ENCODE peak calls at places on chromosomes 6 and 20, in four cellular contexts. One of them, this sample, is unnamed.
A peak's percentile ranks its signal among the peaks of the same experiment; 100 is the strongest.

GRCh38 chr20:35005463-35005961 is 49.8 kb downstream of the MYH7B start:
- DNase-seq in HCT116: no peak
- DNase-seq in K562: no peak
- DNase-seq in H1: no peak
- DNase-seq in this sample: no peak

GRCh38 chr6:157471895-157472686 is 91.1 kb downstream of the ZDHHC14 start:
- DNase-seq in HCT116: no peak
- DNase-seq in H1: no peak
- DNase-seq in K562: no peak
- DNase-seq in this sample: no peak

GRCh38 chr6:116229287-116229913 is 24.5 kb downstream of the TSPYL4 start:
- DNase-seq in HCT116: peak; percentile 31
- DNase-seq in H1: peak; percentile 98
- DNase-seq in K562: peak; percentile 53
- DNase-seq in this sample: no peak

GRCh38 chr6:22917344-22917743 is 348.0 kb downstream of the HDGFL1 start:
- DNase-seq in HCT116: no peak
- DNase-seq in K562: no peak
- DNase-seq in H1: no peak
- DNase-seq in this sample: no peak

GRCh38 chr6:9225441-9225871 is 790.1 kb upstream of the SLC35B3 start:
- DNase-seq in K562: no peak
- DNase-seq in HCT116: no peak
- DNase-seq in H1: no peak
- DNase-seq in this sample: no peak

GRCh38 chr6:135418040-135418439 is 79.5 kb downstream of the AHI1 start:
- DNase-seq in K562: no peak
- DNase-seq in HCT116: no peak
- DNase-seq in H1: no peak
- DNase-seq in this sample: no peak

GRCh38 chr6:71239694-71240093 is 48.9 kb upstream of the OGFRL1 start:
- DNase-seq in K562: no peak
- DNase-seq in H1: no peak
- DNase-seq in HCT116: no peak
- DNase-seq in this sample: no peak

GRCh38 chr20:57294558-57294957 is 28.1 kb upstream of the BMP7 start:
- DNase-seq in H1: no peak
- DNase-seq in K562: no peak
- DNase-seq in HCT116: no peak
- DNase-seq in this sample: peak; percentile 19

GRCh38 chr20:49850463-49851233 is 38.0 kb downstream of the SLC9A8 start:
- DNase-seq in K562: no peak
- DNase-seq in HCT116: no peak
- DNase-seq in H1: no peak
- DNase-seq in this sample: no peak

GRCh38 chr20:1619861-1620444 is at the start of gene SIRPB1:
- DNase-seq in H1: no peak
- DNase-seq in HCT116: no peak
- DNase-seq in K562: no peak
- DNase-seq in this sample: peak; percentile 0

GRCh38 chr20:55782861-55783260 is 222.5 kb downstream of the CBLN4 start:
- DNase-seq in K562: no peak
- DNase-seq in HCT116: no peak
- DNase-seq in H1: no peak
- DNase-seq in this sample: no peak

GRCh38 chr6:130162421-130162820 is 60.3 kb downstream of the SAMD3 start:
- DNase-seq in K562: no peak
- DNase-seq in H1: no peak
- DNase-seq in HCT116: no peak
- DNase-seq in this sample: no peak

GRCh38 chr6:121437861-121438651 is 2.6 kb downstream of the GJA1 start:
- DNase-seq in HCT116: no peak
- DNase-seq in H1: no peak
- DNase-seq in K562: no peak
- DNase-seq in this sample: no peak

GRCh38 chr6:117188627-117189201 is 76.6 kb upstream of the VGLL2 start:
- DNase-seq in K562: no peak
- DNase-seq in H1: no peak
- DNase-seq in HCT116: peak; percentile 6
- DNase-seq in this sample: no peak

DNA sequence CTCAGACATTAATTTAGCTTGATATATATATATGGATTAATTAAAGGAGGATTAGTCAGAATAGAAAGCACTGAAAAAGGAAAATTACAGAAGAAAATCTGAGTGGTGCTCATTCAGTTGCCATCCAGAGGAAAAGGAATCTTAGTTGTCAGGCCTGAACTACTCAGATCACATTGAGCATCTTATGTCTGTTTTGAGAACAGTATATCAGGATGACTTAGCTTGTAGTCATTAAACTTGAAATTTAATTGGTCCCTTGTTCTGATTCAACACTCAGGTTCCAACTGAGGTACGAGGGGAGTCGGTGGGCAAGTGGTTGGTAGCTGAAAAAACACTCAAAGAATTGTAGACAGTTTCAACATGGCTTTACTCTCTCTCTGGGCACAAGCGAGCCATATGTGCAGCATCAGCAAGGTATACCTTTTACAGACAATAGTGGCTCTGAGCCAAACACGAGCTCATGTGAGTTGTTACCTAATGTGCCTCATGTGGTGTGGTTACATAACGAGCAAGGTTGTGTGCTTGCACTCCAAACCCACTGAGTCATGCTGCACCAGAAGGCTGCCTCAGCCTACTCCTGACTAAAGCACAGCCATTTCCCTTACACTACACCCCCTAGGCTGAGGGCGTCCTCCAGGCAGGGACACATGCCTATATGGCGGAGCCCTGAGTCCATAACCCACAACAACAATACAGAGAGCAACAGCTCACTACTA is 73.0 kb upstream of the HMGN3 start:
- DNase-seq in H1: no peak
- DNase-seq in K562: no peak
- DNase-seq in HCT116: no peak
- DNase-seq in this sample: peak; percentile 18
- TF ChIP-seq FOSL1 in H1: no peak
- TF ChIP-seq FOSL1 in K562: no peak
- TF ChIP-seq FOSL1 in HCT116: no peak
- TF ChIP-seq FOSL1 in this sample: no peak

DNA sequence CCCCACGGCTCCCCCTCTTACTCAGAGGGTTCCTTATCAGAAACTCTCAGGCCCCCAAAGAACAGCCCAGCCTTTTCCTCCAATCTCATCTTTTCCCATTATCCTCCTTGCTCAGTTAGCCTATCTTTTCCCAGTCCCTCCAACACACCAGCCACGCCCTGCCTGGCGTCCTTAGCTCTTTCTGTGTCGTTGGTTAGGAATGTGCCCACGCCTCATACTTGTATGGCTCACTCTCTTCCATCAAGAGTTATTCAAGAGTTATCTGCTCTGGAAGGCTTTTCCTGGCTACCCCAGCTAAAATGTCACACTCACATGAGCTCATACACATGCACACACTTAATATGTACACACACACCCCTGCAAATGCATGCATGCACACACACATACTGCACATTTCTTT is 37.5 kb downstream of the SLC2A10 start:
- DNase-seq in H1: no peak
- DNase-seq in K562: no peak
- DNase-seq in HCT116: peak; percentile 28
- DNase-seq in this sample: no peak
- TF ChIP-seq FOSL1 in H1: no peak
- TF ChIP-seq FOSL1 in K562: no peak
- TF ChIP-seq FOSL1 in HCT116: no peak
- TF ChIP-seq FOSL1 in this sample: no peak

GRCh38 chr6:125904871-125905270 is 51.7 kb upstream of the HINT3 start:
- DNase-seq in K562: no peak
- DNase-seq in H1: no peak
- DNase-seq in HCT116: no peak
- DNase-seq in this sample: no peak
- TF ChIP-seq FOSL1 in K562: peak; percentile 46
- TF ChIP-seq FOSL1 in H1: no peak
- TF ChIP-seq FOSL1 in HCT116: no peak
- TF ChIP-seq FOSL1 in this sample: no peak

GRCh38 chr6:164927288-164928040 is 381.9 kb downstream of the C6orf118 start:
- DNase-seq in K562: peak; percentile 48
- DNase-seq in H1: peak; percentile 87
- DNase-seq in HCT116: peak; percentile 1
- DNase-seq in this sample: peak; percentile 18

GRCh38 chr6:164926686-164927085 is 382.7 kb downstream of the C6orf118 start:
- DNase-seq in H1: no peak
- DNase-seq in HCT116: no peak
- DNase-seq in K562: no peak
- DNase-seq in this sample: no peak

GRCh38 chr6:164928366-164929154 is 380.8 kb downstream of the C6orf118 start:
- DNase-seq in HCT116: no peak
- DNase-seq in H1: no peak
- DNase-seq in K562: no peak
- DNase-seq in this sample: no peak

GRCh38 chr6:164928041-164928321 is 381.4 kb downstream of the C6orf118 start:
- DNase-seq in K562: no peak
- DNase-seq in H1: no peak
- DNase-seq in HCT116: no peak
- DNase-seq in this sample: no peak

GRCh38 chr6:164929155-164929977 is 380.0 kb downstream of the C6orf118 start:
- DNase-seq in K562: no peak
- DNase-seq in HCT116: no peak
- DNase-seq in H1: no peak
- DNase-seq in this sample: no peak
- TF ChIP-seq FOSL1 in K562: no peak
- TF ChIP-seq FOSL1 in HCT116: no peak
- TF ChIP-seq FOSL1 in H1: no peak
- TF ChIP-seq FOSL1 in this sample: no peak

GRCh38 chr6:143100429-143100828 is 39.7 kb downstream of the AIG1 start:
- DNase-seq in HCT116: no peak
- DNase-seq in H1: no peak
- DNase-seq in K562: no peak
- DNase-seq in this sample: no peak
- TF ChIP-seq FOSL1 in HCT116: no peak
- TF ChIP-seq FOSL1 in H1: no peak
- TF ChIP-seq FOSL1 in K562: no peak
- TF ChIP-seq FOSL1 in this sample: no peak

DNA sequence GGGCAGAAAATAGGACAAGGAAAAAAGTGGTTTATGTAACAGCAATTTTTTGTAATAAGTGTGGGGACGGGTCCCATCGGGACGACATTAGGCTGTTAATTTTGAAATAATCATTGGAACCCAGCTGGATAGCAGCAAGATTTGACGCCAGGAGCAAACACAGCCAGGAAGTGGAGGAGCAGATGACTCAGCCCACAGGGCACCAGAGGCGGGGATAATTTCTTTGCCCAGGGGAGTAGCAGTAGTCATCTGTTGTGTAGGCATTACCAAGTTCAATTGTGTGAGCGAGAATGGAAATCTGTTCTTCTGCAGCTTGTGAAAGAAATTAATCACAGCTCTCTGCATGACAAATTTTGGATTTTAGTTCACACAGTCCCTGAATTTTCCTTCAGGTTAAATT is 22.6 kb upstream of the RIN2 start:
- DNase-seq in H1: no peak
- DNase-seq in HCT116: peak; percentile 19
- DNase-seq in K562: no peak
- DNase-seq in this sample: peak; percentile 48
- TF ChIP-seq FOSL1 in H1: no peak
- TF ChIP-seq FOSL1 in HCT116: peak; percentile 64
- TF ChIP-seq FOSL1 in K562: no peak
- TF ChIP-seq FOSL1 in this sample: no peak